ENCODE peak calls at places on chromosomes 16 and 17, in eight cellular contexts. W is testis; Z is epithelial cell of proximal tubule; M is CD4-positive, alpha-beta T cell; L is vagina; K is PC-3; X is A549; E is upper lobe of right lung. T is an unnamed sample.

GRCh38 chr17:78875738-78876597 is 27.0 kb downstream of the CEP295NL start:
- DNase-seq in K (peak), Z (no peak), E (no peak), L (no peak), W (no peak), M (no peak), X (no peak), T (no peak)

GRCh38 chr17:40316571-40317344 is 7.8 kb downstream of the RARA start:
- DNase-seq in M (no peak), W (no peak), K (peak), E (peak), Z (no peak), X (peak), L (no peak), T (peak)

GRCh38 chr17:1347681-1348318 is 52.2 kb downstream of the YWHAE start:
- DNase-seq in X (no peak), M (peak), L (no peak), E (peak), K (no peak), Z (peak), W (peak), T (no peak)

GRCh38 chr17:688100-688989 is 26.3 kb downstream of the VPS53 start:
- DNase-seq in K (no peak), L (no peak), E (no peak), W (no peak), X (no peak), M (no peak), Z (no peak), T (no peak)

GRCh38 chr17:76550712-76551615 is 11.1 kb downstream of the PRCD start:
- DNase-seq in X (no peak), L (no peak), M (no peak), K (peak), Z (peak), W (no peak), E (no peak), T (no peak)

GRCh38 chr16:61179571-61179970 is 856.7 kb downstream of the CDH8 start:
- DNase-seq in K (no peak), Z (no peak), E (no peak), X (no peak), W (no peak), M (no peak), L (no peak), T (no peak)

GRCh38 chr17:18855831-18856624 is 1.9 kb upstream of the PRPSAP2 start:
- DNase-seq in X (peak), Z (peak), W (peak), L (no peak), K (peak), M (peak), E (peak), T (peak)

GRCh38 chr17:78822552-78822951 is 18.1 kb downstream of the USP36 start:
- DNase-seq in L (no peak), X (no peak), K (no peak), Z (no peak), M (no peak), E (no peak), W (no peak), T (no peak)

GRCh38 chr16:9050102-9050830 is 41.2 kb upstream of the HAPSTR1 start:
- DNase-seq in L (no peak), Z (no peak), W (peak), X (no peak), E (no peak), K (peak), M (no peak), T (peak)

GRCh38 chr17:69967910-69968411 is 107.1 kb upstream of the KCNJ16 start:
- DNase-seq in M (no peak), E (no peak), W (no peak), L (no peak), X (no peak), Z (no peak), K (no peak), T (no peak)

GRCh38 chr16:4500283-4500682 is 24.1 kb downstream of the HMOX2 start:
- DNase-seq in W (no peak), E (no peak), Z (peak), M (no peak), X (peak), K (peak), L (no peak), T (no peak)

GRCh38 chr17:71850792-71851191 is 270.0 kb upstream of the SOX9 start:
- DNase-seq in E (no peak), K (no peak), L (no peak), X (no peak), Z (no peak), W (no peak), M (no peak), T (no peak)

GRCh38 chr17:81412490-81413093 is 17.3 kb downstream of the BAHCC1 start:
- DNase-seq in Z (no peak), W (no peak), X (no peak), E (no peak), M (no peak), K (no peak), L (no peak), T (no peak)

GRCh38 chr16:10170016-10170415 is 12.2 kb downstream of the GRIN2A start:
- DNase-seq in K (no peak), Z (no peak), W (no peak), X (no peak), M (no peak), E (no peak), L (no peak), T (no peak)

GRCh38 chr16:81279375-81279774 is 35.4 kb upstream of the GAN start:
- DNase-seq in Z (no peak), E (no peak), W (no peak), K (peak), L (no peak), X (no peak), M (no peak), T (no peak)

GRCh38 chr17:56934280-56934679 is 20.4 kb upstream of the TRIM25 start:
- DNase-seq in X (no peak), E (no peak), W (no peak), Z (no peak), M (no peak), L (no peak), K (no peak), T (no peak)

GRCh38 chr17:82120148-82120547 is 22.1 kb upstream of the FASN start:
- DNase-seq in W (no peak), X (no peak), L (no peak), Z (no peak), E (no peak), K (peak), M (no peak), T (no peak)

GRCh38 chr17:50939542-50939794 is 73.3 kb upstream of the TOB1 start:
- DNase-seq in E (no peak), K (no peak), W (no peak), X (no peak), Z (no peak), M (no peak), L (no peak), T (no peak)

GRCh38 chr16:10868562-10869469 is 8.2 kb upstream of the CIITA start:
- DNase-seq in Z (no peak), M (no peak), L (no peak), K (no peak), E (peak), X (no peak), W (peak), T (no peak)

GRCh38 chr17:78133179-78133951 is 2.8 kb downstream of the TMC8 start:
- DNase-seq in K (no peak), Z (no peak), L (no peak), E (no peak), W (no peak), M (no peak), X (no peak), T (no peak)

GRCh38 chr16:54163197-54163843 is 123.3 kb downstream of the IRX3 start:
- DNase-seq in Z (no peak), W (no peak), L (no peak), X (no peak), M (no peak), E (no peak), K (no peak), T (no peak)

GRCh38 chr16:20942271-20942670 is 41.7 kb downstream of the LYRM1 start:
- DNase-seq in W (no peak), Z (no peak), E (peak), K (no peak), X (no peak), M (no peak), L (no peak), T (no peak)

GRCh38 chr16:12546918-12547607 is 256.6 kb downstream of the CPPED1 start:
- DNase-seq in Z (no peak), W (no peak), E (no peak), M (no peak), X (no peak), K (no peak), L (no peak), T (no peak)

GRCh38 chr17:81388091-81388611 is 7.1 kb upstream of the BAHCC1 start:
- DNase-seq in L (no peak), X (no peak), E (no peak), M (no peak), Z (no peak), K (no peak), W (no peak), T (no peak)

GRCh38 chr17:36752096-36752888 is 150.9 kb downstream of the MRM1 start:
- DNase-seq in Z (no peak), E (no peak), L (no peak), X (no peak), W (no peak), K (no peak), M (no peak), T (no peak)

GRCh38 chr17:10294162-10294561 is 78.6 kb downstream of the MYH13 start:
- DNase-seq in X (no peak), K (no peak), Z (no peak), E (no peak), M (no peak), W (no peak), L (no peak), T (no peak)

GRCh38 chr16:88502371-88502770 is 49.3 kb downstream of the ZFPM1 start:
- DNase-seq in Z (no peak), W (no peak), L (no peak), M (no peak), K (no peak), E (no peak), X (no peak), T (no peak)

GRCh38 chr16:88503374-88503770 is 50.3 kb downstream of the ZFPM1 start:
- DNase-seq in X (no peak), W (no peak), K (no peak), E (no peak), M (no peak), Z (no peak), L (no peak), T (no peak)

GRCh38 chr16:88502776-88503280 is 49.7 kb downstream of the ZFPM1 start:
- DNase-seq in L (no peak), E (no peak), K (no peak), W (no peak), X (no peak), Z (no peak), M (no peak), T (no peak)

GRCh38 chr16:88504489-88505404 is 51.7 kb downstream of the ZFPM1 start:
- DNase-seq in M (no peak), X (no peak), L (no peak), W (no peak), K (no peak), Z (no peak), E (no peak), T (no peak)

DNA sequence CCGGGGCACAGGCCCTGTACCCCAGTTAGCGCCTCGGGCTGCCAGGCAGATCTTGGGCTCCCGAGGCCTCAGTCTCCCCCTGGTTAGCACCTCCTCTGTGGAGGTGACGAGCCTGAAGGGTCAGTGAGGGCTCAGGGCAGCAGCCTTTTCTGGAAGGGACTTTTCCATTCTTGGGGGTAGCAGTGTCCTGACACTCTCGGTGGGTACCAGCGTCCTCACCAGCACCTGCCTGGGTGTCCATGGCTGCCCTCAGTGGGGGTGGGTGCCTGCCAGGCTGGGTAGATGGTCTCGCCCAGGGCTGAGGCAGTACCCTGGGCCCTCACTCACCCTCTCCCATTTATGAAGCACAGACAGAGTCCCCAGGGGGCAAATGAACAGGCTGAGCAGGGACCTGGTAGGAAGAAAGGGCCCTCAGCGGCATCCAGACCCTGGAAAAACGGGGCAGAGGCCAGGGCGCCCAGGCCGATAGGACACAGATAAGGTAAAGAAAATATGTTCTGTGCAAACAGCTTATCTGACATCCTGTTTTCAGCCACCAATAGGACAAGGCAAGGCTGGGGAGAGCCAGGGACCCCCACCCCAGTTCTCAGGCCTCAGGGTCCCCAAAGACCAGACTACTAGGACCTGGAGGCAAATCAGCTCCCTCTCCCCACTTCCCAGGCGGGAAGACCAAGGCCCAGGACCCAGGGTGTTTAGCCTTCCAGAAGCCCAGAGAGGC is 50.9 kb downstream of the ZFPM1 start:
- DNase-seq in M (no peak), L (no peak), X (no peak), E (no peak), Z (no peak), W (no peak), K (no peak), T (no peak)
- TF ChIP-seq CTCF in M (no peak), L (no peak), X (no peak), E (no peak), Z (no peak), W (no peak), K (no peak), T (no peak)

DNA sequence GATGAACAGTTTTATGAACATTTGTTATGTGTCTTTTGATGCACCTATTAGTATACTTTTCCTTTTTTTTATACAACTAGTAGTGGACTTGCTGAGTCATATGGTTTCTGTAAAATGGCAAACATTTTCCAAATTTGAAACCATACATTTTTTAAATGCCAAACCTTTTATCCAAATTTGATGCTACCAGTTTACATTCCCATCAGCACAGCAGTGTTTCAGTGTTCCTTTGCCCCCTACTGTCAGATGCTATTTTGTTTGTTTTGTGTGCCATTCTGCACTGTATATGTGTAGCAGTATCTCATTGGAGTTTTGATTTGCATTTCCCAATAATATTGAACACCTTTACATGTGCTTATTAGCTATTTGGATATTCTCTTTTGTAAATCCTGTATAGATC is 219.4 kb downstream of the TANC2 start:
- DNase-seq in W (no peak), E (no peak), M (no peak), L (no peak), K (peak), X (no peak), Z (no peak), T (no peak)
- TF ChIP-seq CTCF in W (no peak), E (no peak), M (no peak), L (no peak), K (peak), X (no peak), Z (no peak), T (no peak)

DNA sequence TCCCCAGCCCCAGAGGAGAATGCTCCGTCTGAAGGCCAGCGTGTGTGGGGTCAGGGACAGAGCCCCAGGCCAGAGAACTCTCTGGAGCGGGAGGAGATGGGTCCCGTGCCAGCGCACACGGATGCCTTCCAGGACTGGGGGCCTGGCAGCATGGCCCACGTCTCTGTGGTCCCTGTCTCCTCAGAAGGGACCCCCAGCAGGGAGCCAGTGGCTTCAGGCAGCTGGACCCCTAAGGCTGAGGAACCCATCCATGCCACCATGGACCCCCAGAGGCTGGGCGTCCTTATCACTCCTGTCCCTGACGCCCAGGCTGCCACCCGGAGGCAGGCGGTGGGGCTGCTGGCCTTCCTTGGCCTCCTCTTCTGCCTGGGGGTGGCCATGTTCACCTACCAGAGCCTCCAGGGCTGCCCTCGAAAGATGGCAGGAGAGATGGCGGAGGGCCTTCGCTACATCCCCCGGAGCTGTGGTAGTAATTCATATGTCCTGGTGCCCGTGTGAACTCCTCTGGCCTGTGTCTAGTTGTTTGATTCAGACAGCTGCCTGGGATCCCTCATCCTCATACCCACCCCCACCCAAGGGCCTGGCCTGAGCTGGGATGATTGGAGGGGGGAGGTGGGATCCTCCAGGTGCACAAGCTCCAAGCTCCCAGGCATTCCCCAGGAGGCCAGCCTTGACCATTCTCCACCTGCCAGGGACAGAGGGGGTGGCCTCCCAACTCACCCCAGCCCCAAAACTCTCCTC is 10.4 kb downstream of the CX3CL1 start:
- DNase-seq in E (no peak), L (no peak), X (no peak), W (no peak), Z (no peak), M (no peak), K (no peak), T (no peak)
- TF ChIP-seq CTCF in E (no peak), L (no peak), X (no peak), W (no peak), Z (no peak), M (no peak), K (peak), T (no peak)

GRCh38 chr17:65918921-65919546 is 272.9 kb downstream of the CEP112 start:
- DNase-seq in E (no peak), K (no peak), X (no peak), W (no peak), L (no peak), Z (no peak), M (no peak), T (no peak)
- TF ChIP-seq CTCF in E (peak), K (peak), X (no peak), W (no peak), L (no peak), Z (no peak), M (no peak), T (no peak)

DNA sequence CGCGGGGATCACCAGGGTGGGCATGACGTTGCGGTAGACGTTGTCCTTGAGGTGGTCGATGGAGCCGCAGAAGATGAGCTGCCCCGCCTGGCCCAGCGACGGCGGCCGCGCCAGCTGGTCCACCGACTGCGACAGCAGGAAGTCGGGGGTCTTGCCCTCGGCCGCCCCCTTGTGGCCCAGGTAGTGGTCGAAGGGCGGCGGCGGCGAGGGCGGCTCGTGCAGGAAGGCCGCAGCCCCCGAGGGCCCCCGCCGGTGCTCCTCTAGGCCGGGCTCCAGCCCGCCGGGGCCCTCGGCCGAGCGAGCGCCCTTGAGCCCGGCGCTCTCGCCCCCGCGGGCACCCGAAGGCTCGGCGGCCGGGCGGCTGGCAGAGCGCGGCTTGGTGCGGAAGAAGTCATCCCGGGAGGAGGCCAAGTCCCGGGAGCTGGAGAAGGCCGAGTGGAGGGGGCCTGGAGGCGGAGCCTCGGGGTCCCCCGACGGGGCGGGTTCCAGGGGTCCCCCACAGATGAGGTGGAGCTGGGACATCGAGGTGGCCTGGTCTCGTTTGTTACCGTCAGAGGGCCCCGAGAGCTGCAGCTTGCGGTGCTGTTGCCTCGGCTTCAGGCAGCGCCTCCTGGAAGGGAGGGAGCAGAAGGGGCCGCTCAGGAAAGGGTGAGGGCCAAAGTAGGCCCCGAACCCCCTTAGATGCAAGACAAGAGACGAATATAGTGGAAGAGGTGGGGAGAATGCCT is 8.9 kb downstream of the FAM171A2 start:
- DNase-seq in E (peak), X (no peak), Z (no peak), K (no peak), M (peak), W (peak), L (no peak), T (peak)
- TF ChIP-seq CTCF in E (peak), X (peak), Z (peak), K (no peak), M (no peak), W (peak), L (no peak), T (peak)

DNA sequence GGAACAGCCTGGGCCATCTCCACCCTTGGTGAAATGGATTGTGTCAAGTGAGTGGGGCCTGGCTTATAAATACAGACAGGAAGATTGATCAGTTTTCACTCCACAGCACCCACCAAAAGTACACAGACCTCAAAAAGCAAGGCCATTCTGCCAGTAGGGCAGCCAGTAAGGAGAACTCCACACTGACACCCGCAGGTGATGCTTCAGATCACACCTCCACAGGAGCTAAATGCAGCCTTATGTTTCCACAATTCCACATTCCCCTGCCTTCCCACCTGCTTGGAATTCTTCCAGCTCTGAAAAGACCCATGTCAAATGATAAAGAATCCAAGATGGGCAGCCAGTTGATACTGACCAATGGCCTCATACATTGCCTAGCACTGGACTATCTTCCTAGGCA is 191.1 kb downstream of the ZFHX3 start:
- DNase-seq in Z (no peak), X (peak), E (peak), L (no peak), M (no peak), W (no peak), K (peak), T (no peak)
- TF ChIP-seq CTCF in Z (peak), X (peak), E (peak), L (no peak), M (no peak), W (no peak), K (peak), T (peak)

DNA sequence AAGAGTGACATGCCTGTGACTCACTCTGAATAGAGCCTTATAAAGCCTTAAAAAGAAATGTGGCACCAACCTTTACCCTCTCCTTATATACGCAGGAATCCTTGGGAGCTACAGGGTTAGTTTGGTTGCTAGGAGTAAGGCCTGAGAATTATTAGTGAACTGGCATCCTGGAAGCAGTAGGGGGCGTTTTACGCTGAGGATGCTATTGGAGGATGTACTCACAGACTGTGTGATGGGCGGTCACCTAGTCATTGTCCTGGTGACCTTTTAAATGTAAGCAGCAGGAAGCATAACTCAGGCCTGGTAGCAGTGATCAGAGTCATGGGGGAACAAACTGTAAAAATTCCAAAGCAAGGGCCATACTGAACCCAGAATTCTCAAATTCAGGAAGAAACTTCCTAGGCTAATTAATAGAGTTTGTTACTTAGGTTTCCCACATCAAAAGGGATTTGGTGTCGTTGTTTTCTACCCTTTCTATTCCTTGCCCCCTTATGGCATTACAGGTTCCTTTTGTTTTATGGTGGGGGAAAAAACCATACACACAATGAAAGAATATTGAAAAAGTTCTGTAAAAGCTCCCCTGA is 153.8 kb downstream of the SNX11 start:
- DNase-seq in L (no peak), X (peak), W (peak), E (no peak), K (peak), M (no peak), Z (no peak), T (peak)
- TF ChIP-seq CTCF in L (no peak), X (peak), W (no peak), E (peak), K (peak), M (no peak), Z (peak), T (peak)

T was measured in neural crest cell.